ENCODE peak calls at places on chromosomes 2 and 18, in six cellular contexts. One of them, this sample, is unnamed.

GRCh38 chr2:89831686-89832498 is 1140.4 kb downstream of the RPIA start:
- DNase-seq in PC-9: no peak
- DNase-seq in body of pancreas: no peak
- DNase-seq in effector memory CD4-positive, alpha-beta T cell: no peak
- DNase-seq in adrenal gland: no peak
- DNase-seq in aorta: no peak
- DNase-seq in this sample: no peak

GRCh38 chr2:118112771-118113334 is 24.6 kb downstream of the INSIG2 start:
- DNase-seq in PC-9: peak
- DNase-seq in body of pancreas: no peak
- DNase-seq in effector memory CD4-positive, alpha-beta T cell: no peak
- DNase-seq in adrenal gland: no peak
- DNase-seq in aorta: no peak
- DNase-seq in this sample: peak

GRCh38 chr2:14937336-14937735 is 304.8 kb downstream of the LRATD1 start:
- DNase-seq in PC-9: no peak
- DNase-seq in body of pancreas: no peak
- DNase-seq in effector memory CD4-positive, alpha-beta T cell: no peak
- DNase-seq in adrenal gland: no peak
- DNase-seq in aorta: no peak
- DNase-seq in this sample: no peak

GRCh38 chr2:240646061-240646899 is 21.0 kb downstream of the GPR35 start:
- DNase-seq in PC-9: no peak
- DNase-seq in body of pancreas: no peak
- DNase-seq in effector memory CD4-positive, alpha-beta T cell: peak
- DNase-seq in adrenal gland: peak
- DNase-seq in aorta: peak
- DNase-seq in this sample: no peak

GRCh38 chr2:100643459-100643858 is 80.7 kb downstream of the PDCL3 start:
- DNase-seq in PC-9: no peak
- DNase-seq in body of pancreas: no peak
- DNase-seq in effector memory CD4-positive, alpha-beta T cell: no peak
- DNase-seq in adrenal gland: no peak
- DNase-seq in aorta: no peak
- DNase-seq in this sample: no peak

GRCh38 chr2:239087041-239087710 is 239.3 kb downstream of the TWIST2 start:
- DNase-seq in PC-9: no peak
- DNase-seq in body of pancreas: no peak
- DNase-seq in effector memory CD4-positive, alpha-beta T cell: no peak
- DNase-seq in adrenal gland: no peak
- DNase-seq in aorta: no peak
- DNase-seq in this sample: no peak

GRCh38 chr18:59640721-59641120 is 56.5 kb downstream of the CCBE1 start:
- DNase-seq in PC-9: no peak
- DNase-seq in body of pancreas: no peak
- DNase-seq in effector memory CD4-positive, alpha-beta T cell: no peak
- DNase-seq in adrenal gland: no peak
- DNase-seq in aorta: no peak
- DNase-seq in this sample: no peak

GRCh38 chr2:12543452-12544220 is 173.1 kb upstream of the TRIB2 start:
- DNase-seq in PC-9: no peak
- DNase-seq in body of pancreas: no peak
- DNase-seq in effector memory CD4-positive, alpha-beta T cell: no peak
- DNase-seq in adrenal gland: no peak
- DNase-seq in aorta: no peak
- DNase-seq in this sample: no peak

GRCh38 chr2:54149623-54150501 is 34.4 kb downstream of the ACYP2 start:
- DNase-seq in PC-9: no peak
- DNase-seq in body of pancreas: no peak
- DNase-seq in effector memory CD4-positive, alpha-beta T cell: no peak
- DNase-seq in adrenal gland: no peak
- DNase-seq in aorta: no peak
- DNase-seq in this sample: no peak

GRCh38 chr2:96409543-96410184 is 74.1 kb downstream of the NCAPH start:
- DNase-seq in PC-9: no peak
- DNase-seq in body of pancreas: peak
- DNase-seq in effector memory CD4-positive, alpha-beta T cell: no peak
- DNase-seq in adrenal gland: peak
- DNase-seq in aorta: no peak
- DNase-seq in this sample: no peak

GRCh38 chr2:64273524-64274398 is 129.5 kb upstream of the PELI1 start:
- DNase-seq in PC-9: peak
- DNase-seq in body of pancreas: peak
- DNase-seq in effector memory CD4-positive, alpha-beta T cell: no peak
- DNase-seq in adrenal gland: peak
- DNase-seq in aorta: peak
- DNase-seq in this sample: no peak

GRCh38 chr2:43005975-43006833 is 213.8 kb upstream of the HAAO start:
- DNase-seq in PC-9: no peak
- DNase-seq in body of pancreas: peak
- DNase-seq in effector memory CD4-positive, alpha-beta T cell: no peak
- DNase-seq in adrenal gland: peak
- DNase-seq in aorta: no peak
- DNase-seq in this sample: no peak

GRCh38 chr2:111145951-111146350 is 25.2 kb downstream of the BCL2L11 start:
- DNase-seq in PC-9: no peak
- DNase-seq in body of pancreas: no peak
- DNase-seq in effector memory CD4-positive, alpha-beta T cell: no peak
- DNase-seq in adrenal gland: no peak
- DNase-seq in aorta: no peak
- DNase-seq in this sample: no peak

GRCh38 chr2:240197439-240198139 is 57.1 kb upstream of the OTOS start:
- DNase-seq in PC-9: no peak
- DNase-seq in body of pancreas: no peak
- DNase-seq in effector memory CD4-positive, alpha-beta T cell: no peak
- DNase-seq in adrenal gland: peak
- DNase-seq in aorta: peak
- DNase-seq in this sample: no peak

GRCh38 chr2:47346-48218 is 1.3 kb upstream of the FAM110C start:
- DNase-seq in PC-9: no peak
- DNase-seq in body of pancreas: peak
- DNase-seq in effector memory CD4-positive, alpha-beta T cell: no peak
- DNase-seq in adrenal gland: no peak
- DNase-seq in aorta: no peak
- DNase-seq in this sample: no peak
- H3K4me3 ChIP-seq in PC-9: peak
- H3K4me3 ChIP-seq in body of pancreas: no peak
- H3K4me3 ChIP-seq in effector memory CD4-positive, alpha-beta T cell: no peak
- H3K4me3 ChIP-seq in adrenal gland: no peak
- H3K4me3 ChIP-seq in aorta: no peak
- H3K4me3 ChIP-seq in this sample: no peak

DNA sequence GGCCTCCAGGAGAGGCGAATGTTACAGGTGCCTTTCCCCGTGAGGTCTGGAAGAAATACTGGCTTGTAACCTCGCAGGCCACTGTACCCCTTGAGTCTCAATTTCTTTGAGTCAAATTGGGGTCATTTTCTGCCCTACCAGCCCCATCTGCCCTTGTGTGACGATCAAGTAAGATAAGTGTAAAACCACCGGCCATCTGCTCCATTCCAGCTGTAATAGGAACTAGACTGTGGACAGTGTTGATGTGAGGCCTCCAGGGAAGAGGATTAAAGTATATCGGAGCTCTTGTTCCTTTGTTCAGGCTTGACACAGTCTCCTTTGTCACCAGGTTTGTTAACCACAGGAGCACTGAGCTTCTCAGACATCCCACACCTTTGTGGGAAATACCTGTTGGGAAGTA is 65.6 kb downstream of the MRPS9 start:
- DNase-seq in PC-9: no peak
- DNase-seq in body of pancreas: no peak
- DNase-seq in effector memory CD4-positive, alpha-beta T cell: no peak
- DNase-seq in adrenal gland: no peak
- DNase-seq in aorta: no peak
- DNase-seq in this sample: no peak
- H3K27ac ChIP-seq in PC-9: no peak
- H3K27ac ChIP-seq in body of pancreas: no peak
- H3K27ac ChIP-seq in effector memory CD4-positive, alpha-beta T cell: no peak
- H3K27ac ChIP-seq in adrenal gland: no peak
- H3K27ac ChIP-seq in aorta: no peak
- H3K27ac ChIP-seq in this sample: no peak

DNA sequence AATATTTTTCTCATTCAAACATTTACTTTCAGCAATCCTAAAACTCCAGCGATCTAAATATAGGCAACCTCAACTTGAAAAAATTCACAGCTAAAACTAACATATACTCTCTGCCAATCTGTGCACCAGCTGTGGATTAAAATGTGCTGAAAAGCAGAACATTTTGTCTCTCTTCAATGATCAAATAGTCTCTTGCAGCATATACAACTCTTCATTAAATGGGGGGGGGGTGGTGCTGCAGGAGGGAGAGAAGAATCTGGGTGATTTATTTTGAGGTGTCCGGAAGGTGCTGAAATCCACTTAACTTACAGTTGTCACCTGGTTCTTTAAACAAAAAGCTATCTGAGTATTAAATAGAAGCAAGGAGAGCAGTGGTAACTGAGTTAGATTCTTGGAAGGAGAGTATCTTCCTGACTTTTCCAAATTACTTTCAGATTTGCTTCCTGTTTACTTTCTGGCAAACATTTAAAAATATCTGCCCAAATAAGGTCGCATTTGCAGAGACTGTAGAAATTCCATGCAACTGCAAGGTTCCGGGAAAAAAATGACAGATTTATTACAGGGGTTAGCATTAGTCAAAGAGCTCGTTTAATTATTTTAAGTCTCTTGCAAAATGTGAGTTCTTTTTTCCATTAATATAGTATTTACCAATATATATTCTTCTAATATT is 904.7 kb upstream of the ACVR2A start:
- DNase-seq in PC-9: no peak
- DNase-seq in body of pancreas: no peak
- DNase-seq in effector memory CD4-positive, alpha-beta T cell: no peak
- DNase-seq in adrenal gland: no peak
- DNase-seq in aorta: no peak
- DNase-seq in this sample: no peak
- H3K4me3 ChIP-seq in PC-9: no peak
- H3K4me3 ChIP-seq in body of pancreas: no peak
- H3K4me3 ChIP-seq in effector memory CD4-positive, alpha-beta T cell: no peak
- H3K4me3 ChIP-seq in adrenal gland: no peak
- H3K4me3 ChIP-seq in aorta: no peak
- H3K4me3 ChIP-seq in this sample: no peak

GRCh38 chr2:98161202-98161601 is 74.2 kb downstream of the VWA3B start:
- DNase-seq in PC-9: no peak
- DNase-seq in body of pancreas: no peak
- DNase-seq in effector memory CD4-positive, alpha-beta T cell: no peak
- DNase-seq in adrenal gland: no peak
- DNase-seq in aorta: no peak
- DNase-seq in this sample: no peak
- H3K27ac ChIP-seq in PC-9: no peak
- H3K27ac ChIP-seq in body of pancreas: no peak
- H3K27ac ChIP-seq in effector memory CD4-positive, alpha-beta T cell: no peak
- H3K27ac ChIP-seq in adrenal gland: no peak
- H3K27ac ChIP-seq in aorta: no peak
- H3K27ac ChIP-seq in this sample: no peak